ENCODE peak calls at places on chromosome 11, in ten cellular contexts. Q is NT2/D1; I is aorta; Y is stimulated activated CD8-positive, alpha-beta memory T cell treated with anti-CD3 and anti-CD28 coated beads, Interleukin-7, amount 100 ng/mL, for 1 hour; M is CD8-positive, alpha-beta T cell; W is KBM-7; U is upper lobe of right lung; K is endothelial cell; S is caudate nucleus; X is endothelial cell of umbilical vein. T is an unnamed sample.

GRCh38 chr11:10606536-10607208 is 38.2 kb upstream of the LYVE1 start:
- DNase-seq in I (no peak), Q (no peak), U (no peak), S (no peak), Y (no peak), M (no peak), X (peak), W (peak), K (no peak), T (no peak)

GRCh38 chr11:60889869-60890311 is 16.5 kb downstream of the PRPF19 start:
- DNase-seq in K (no peak), M (no peak), I (no peak), Q (no peak), W (no peak), Y (no peak), X (no peak), S (no peak), U (no peak), T (no peak)

GRCh38 chr11:35841733-35842132 is 102.1 kb upstream of the LDLRAD3 start:
- DNase-seq in S (no peak), W (no peak), I (no peak), Q (no peak), K (no peak), X (no peak), Y (no peak), U (no peak), M (no peak), T (no peak)

GRCh38 chr11:1628506-1629325 is 859 bp upstream of the KRTAP5-5 start:
- DNase-seq in I (peak), S (peak), W (peak), K (peak), Q (peak), M (peak), Y (peak), U (peak), X (peak), T (peak)

GRCh38 chr11:63880031-63880841 is 36.7 kb downstream of the RCOR2 start:
- DNase-seq in I (no peak), K (no peak), W (no peak), M (no peak), X (no peak), Y (no peak), U (no peak), Q (no peak), S (no peak), T (no peak)

GRCh38 chr11:22730319-22730718 is 63.9 kb downstream of the GAS2 start:
- DNase-seq in I (no peak), W (no peak), U (no peak), M (no peak), X (peak), Q (peak), S (no peak), Y (no peak), K (no peak), T (no peak)

GRCh38 chr11:70191495-70192140 is 11.5 kb upstream of the FADD start:
- DNase-seq in Y (no peak), U (peak), M (peak), Q (peak), K (peak), W (peak), I (peak), X (peak), S (no peak), T (no peak)

GRCh38 chr11:15988693-15989231 is 367.6 kb downstream of the SOX6 start:
- DNase-seq in I (no peak), U (no peak), S (no peak), X (no peak), Y (no peak), Q (no peak), K (peak), W (no peak), M (no peak), T (no peak)

GRCh38 chr11:96113100-96113710 is 189.3 kb upstream of the MTMR2 start:
- DNase-seq in Q (no peak), K (no peak), W (no peak), X (peak), S (no peak), U (no peak), I (no peak), Y (no peak), M (no peak), T (no peak)

GRCh38 chr11:69243496-69244200 is 50.3 kb upstream of the MYEOV start:
- DNase-seq in W (no peak), K (no peak), X (no peak), Y (no peak), U (no peak), Q (no peak), I (no peak), S (no peak), M (no peak), T (no peak)

GRCh38 chr11:120748485-120748814 is 236.9 kb downstream of the GRIK4 start:
- DNase-seq in M (no peak), Y (no peak), S (no peak), K (no peak), U (no peak), W (no peak), X (no peak), I (no peak), Q (no peak), T (no peak)

GRCh38 chr11:66881436-66881835 is 24.6 kb downstream of the LRFN4 start:
- DNase-seq in W (no peak), S (no peak), Q (no peak), U (no peak), M (no peak), K (no peak), I (no peak), Y (no peak), X (no peak), T (no peak)

GRCh38 chr11:14078941-14079522 is 116.5 kb downstream of the SPON1 start:
- DNase-seq in M (no peak), Y (no peak), U (no peak), I (no peak), W (no peak), X (peak), K (no peak), Q (no peak), S (no peak), T (no peak)

GRCh38 chr11:68206211-68206610 is 6.9 kb downstream of the KMT5B start:
- DNase-seq in I (no peak), M (no peak), K (peak), Q (peak), W (peak), Y (no peak), S (no peak), X (peak), U (no peak), T (peak)

GRCh38 chr11:48063424-48063978 is 83.1 kb downstream of the PTPRJ start:
- DNase-seq in I (peak), M (no peak), U (no peak), Y (no peak), X (peak), W (no peak), Q (no peak), S (no peak), K (no peak), T (no peak)

GRCh38 chr11:128521697-128522062 is 65.7 kb downstream of the ETS1 start:
- DNase-seq in Q (no peak), W (no peak), K (no peak), Y (no peak), U (peak), S (no peak), M (peak), I (peak), X (no peak), T (no peak)

GRCh38 chr11:86735462-86736302 is 63.3 kb upstream of the ME3 start:
- DNase-seq in X (peak), M (no peak), W (no peak), S (no peak), Q (no peak), Y (no peak), U (no peak), K (no peak), I (no peak), T (no peak)

GRCh38 chr11:113562981-113563461 is 87.8 kb upstream of the DRD2 start:
- DNase-seq in W (no peak), U (no peak), Q (no peak), K (no peak), X (no peak), M (no peak), S (no peak), I (no peak), Y (no peak), T (no peak)

T was measured in NCI-H1048.